ENCODE peak calls at places on chromosomes 11 and 22, in six cellular contexts. G is K562, J is H1, N is GM12891, I is GM12878, F is HepG2. R is an unnamed sample.

GRCh38 chr11:93198221-93198650 is 445 bp upstream of the SLC36A4 start:
- DNase-seq in G (no peak), J (no peak), N (no peak), I (peak; percentile 4), F (no peak), R (no peak)

GRCh38 chr11:95912902-95913560 is 10.9 kb downstream of the MTMR2 start:
- DNase-seq in G (no peak), J (no peak), N (no peak), I (no peak), F (no peak), R (no peak)

GRCh38 chr11:15123849-15124248 is 9.1 kb downstream of the INSC start:
- DNase-seq in G (no peak), J (no peak), N (no peak), I (no peak), F (no peak), R (no peak)

GRCh38 chr11:32331098-32331497 is 104.2 kb downstream of the WT1 start:
- DNase-seq in G (no peak), J (no peak), N (no peak), I (no peak), F (no peak), R (no peak)

GRCh38 chr22:19848298-19849224 is 6.1 kb downstream of the GNB1L start:
- DNase-seq in G (peak; percentile 83), J (no peak), N (no peak), I (no peak), F (no peak), R (no peak)

GRCh38 chr22:41300661-41301060 is 664 bp upstream of the ZC3H7B start:
- DNase-seq in G (no peak), J (no peak), N (no peak), I (no peak), F (no peak), R (no peak)

GRCh38 chr11:57219021-57219627 is 17.9 kb downstream of the APLNR start:
- DNase-seq in G (no peak), J (no peak), N (no peak), I (no peak), F (no peak), R (no peak)

GRCh38 chr11:123678246-123678645 is 23.8 kb upstream of the SCN3B start:
- DNase-seq in G (no peak), J (no peak), N (no peak), I (no peak), F (no peak), R (no peak)

GRCh38 chr11:131867457-131868257 is 497.2 kb downstream of the NTM start:
- DNase-seq in G (no peak), J (peak; percentile 68), N (peak; percentile 56), I (no peak), F (peak; percentile 20), R (peak; percentile 52)

GRCh38 chr22:41808400-41808799 is 7.9 kb downstream of the CCDC134 start:
- DNase-seq in G (peak; percentile 29), J (no peak), N (no peak), I (no peak), F (no peak), R (no peak)

GRCh38 chr11:29119691-29120328 is 897.0 kb downstream of the KCNA4 start:
- DNase-seq in G (no peak), J (no peak), N (no peak), I (no peak), F (no peak), R (no peak)

GRCh38 chr22:29121124-29121523 is 48.3 kb downstream of the KREMEN1 start:
- DNase-seq in G (no peak), J (no peak), N (no peak), I (no peak), F (no peak), R (no peak)

GRCh38 chr11:106668147-106668546 is 350.1 kb downstream of the GUCY1A2 start:
- DNase-seq in G (no peak), J (no peak), N (no peak), I (no peak), F (no peak), R (no peak)

GRCh38 chr11:65524010-65524746 is 705 bp upstream of the SCYL1 start:
- DNase-seq in G (peak; percentile 45), J (no peak), N (no peak), I (no peak), F (no peak), R (peak; percentile 13)

GRCh38 chr11:28257761-28258160 is 149.6 kb downstream of the METTL15 start:
- DNase-seq in G (no peak), J (no peak), N (no peak), I (no peak), F (no peak), R (no peak)

GRCh38 chr11:62452261-62452660 is 33.4 kb downstream of the SCGB1A1 start:
- DNase-seq in G (no peak), J (no peak), N (no peak), I (no peak), F (no peak), R (no peak)

GRCh38 chr11:129348813-129349212 is 26.8 kb upstream of the BARX2 start:
- DNase-seq in G (no peak), J (no peak), N (no peak), I (no peak), F (no peak), R (no peak)

GRCh38 chr11:12694182-12694531 is 19.9 kb downstream of the TEAD1 start:
- DNase-seq in G (no peak), J (no peak), N (no peak), I (no peak), F (no peak), R (no peak)

GRCh38 chr22:46961591-46962290 is 199.3 kb downstream of the TBC1D22A start:
- DNase-seq in G (no peak), J (no peak), N (no peak), I (no peak), F (no peak), R (no peak)

GRCh38 chr22:45879552-45879949 is 97.4 kb downstream of the WNT7B start:
- DNase-seq in G (no peak), J (no peak), N (no peak), I (no peak), F (no peak), R (no peak)

GRCh38 chr11:394034-394857 is at the start of gene PKP3:
- DNase-seq in G (peak; percentile 86), J (peak; percentile 38), N (no peak), I (no peak), F (peak; percentile 37), R (no peak)

GRCh38 chr22:24302591-24302990 is 32.0 kb downstream of the SPECC1L start:
- DNase-seq in G (no peak), J (no peak), N (no peak), I (no peak), F (peak; percentile 46), R (no peak)

GRCh38 chr22:24305260-24305692 is 34.6 kb downstream of the SPECC1L start:
- DNase-seq in G (no peak), J (no peak), N (no peak), I (no peak), F (no peak), R (no peak)

GRCh38 chr22:24303007-24303406 is 32.4 kb downstream of the SPECC1L start:
- DNase-seq in G (no peak), J (no peak), N (no peak), I (no peak), F (no peak), R (no peak)

DNA sequence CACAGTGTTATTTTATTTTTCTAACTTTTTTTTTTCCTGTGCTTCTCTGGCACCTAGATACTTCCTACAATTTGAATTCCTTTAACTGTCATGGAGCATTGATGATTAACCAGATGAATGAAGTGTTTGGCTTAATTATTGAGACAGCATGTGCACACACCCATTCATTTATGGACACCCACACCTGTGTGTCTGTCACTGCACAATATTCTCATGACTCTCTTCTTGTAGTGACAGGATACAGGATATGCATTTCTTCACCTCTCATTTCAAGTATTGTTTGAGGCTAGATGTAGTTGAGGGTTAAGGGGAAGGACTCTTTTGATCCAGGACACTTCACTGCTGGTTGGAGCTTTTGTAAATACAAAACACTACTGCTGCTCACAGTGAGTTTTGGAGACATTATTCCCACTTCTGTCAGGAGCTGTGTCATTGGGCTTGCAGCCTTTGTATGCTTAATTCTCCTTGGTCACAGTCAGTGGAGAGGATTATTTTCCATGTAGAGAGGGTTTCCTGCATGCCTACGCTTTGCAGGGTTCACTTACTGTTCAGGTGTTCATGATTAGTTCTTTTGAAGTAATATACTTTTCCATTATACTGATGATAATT is 33.5 kb downstream of the SPECC1L start:
- DNase-seq in G (no peak), J (no peak), N (no peak), I (no peak), F (no peak), R (no peak)
- TF ChIP-seq POLR2AphosphoS5 in G (no peak), J (no peak), N (no peak), I (no peak), F (no peak), R (no peak)

DNA sequence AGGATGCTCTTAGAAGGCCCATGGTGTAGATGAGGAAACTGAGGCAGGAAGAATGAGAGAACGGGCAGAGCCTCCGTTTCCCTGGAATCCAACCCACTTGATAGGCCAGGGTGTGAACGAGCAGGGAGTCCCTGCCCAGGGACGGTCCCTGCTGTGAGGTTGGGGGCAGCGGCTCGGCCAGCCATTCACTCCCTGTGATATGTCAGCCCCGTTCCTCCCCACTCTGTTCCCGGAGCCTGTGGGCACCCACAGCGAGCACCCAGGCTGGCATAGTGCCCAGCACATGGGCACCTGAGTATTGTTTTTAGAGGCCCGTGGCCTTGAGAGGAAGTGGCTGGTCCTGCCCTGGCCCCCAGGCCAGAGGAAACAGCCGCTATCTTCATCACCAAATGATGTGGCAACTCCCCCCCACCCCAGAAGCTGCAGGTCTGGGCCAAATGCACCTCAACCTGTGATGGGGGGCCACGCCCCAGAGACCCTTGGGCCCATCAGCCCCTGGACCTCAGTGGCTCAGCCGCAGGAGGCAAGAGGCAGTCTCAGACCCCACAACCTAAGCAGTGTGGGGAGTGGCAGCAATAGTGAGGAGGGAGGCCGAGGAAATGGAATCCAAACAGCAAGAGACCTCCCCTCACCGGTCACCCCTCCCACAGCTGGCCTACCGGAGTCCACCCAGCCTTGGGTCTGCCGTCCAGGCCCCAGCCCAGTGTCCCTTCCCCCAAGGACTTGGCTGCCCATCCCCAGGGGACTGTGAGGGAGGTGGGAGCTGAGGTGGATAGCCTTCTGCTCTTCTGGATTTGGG is 2.1 kb downstream of the ALDH3B1 start:
- DNase-seq in G (no peak), J (no peak), N (no peak), I (no peak), F (no peak), R (no peak)
- TF ChIP-seq POLR2A in G (no peak), J (no peak), N (no peak), I (no peak), F (no peak), R (no peak)

GRCh38 chr11:6610591-6610990 is 1.4 kb downstream of the TAF10 start:
- DNase-seq in G (peak; percentile 46), J (no peak), N (no peak), I (no peak), F (no peak), R (no peak)

GRCh38 chr11:6612008-6612815 is at the start of gene TAF10:
- DNase-seq in G (peak; percentile 93), J (no peak), N (peak; percentile 88), I (peak; percentile 77), F (peak; percentile 87), R (peak; percentile 82)

GRCh38 chr11:6612816-6613136 is 760 bp upstream of the TAF10 start:
- DNase-seq in G (peak; percentile 32), J (no peak), N (no peak), I (no peak), F (peak; percentile 50), R (no peak)

GRCh38 chr11:6609502-6610015 is 2.5 kb downstream of the TAF10 start:
- DNase-seq in G (no peak), J (no peak), N (no peak), I (no peak), F (no peak), R (no peak)

GRCh38 chr11:6611092-6612007 is 666 bp downstream of the TAF10 start:
- DNase-seq in G (no peak), J (no peak), N (no peak), I (no peak), F (no peak), R (no peak)
- TF ChIP-seq TAF1 in G (no peak), J (no peak), N (no peak), I (no peak), F (no peak), R (no peak)

GRCh38 chr22:32558681-32559355 is 84.2 kb downstream of the FBXO7 start:
- DNase-seq in G (no peak), J (no peak), N (no peak), I (no peak), F (no peak), R (no peak)
- TF ChIP-seq POLR2AphosphoS5 in G (no peak), J (no peak), N (no peak), I (no peak), F (no peak), R (no peak)

R was measured in GM12892.